ENCODE peak calls at places on chromosomes 16 and 17, in five cellular contexts. C, S, Z, V and D are unnamed samples.

GRCh38 chr17:19796457-19796856 is 48.4 kb upstream of the ALDH3A1 start:
- DNase-seq in C (peak), S (no peak), Z (no peak), V (no peak), D (no peak)

GRCh38 chr17:81127526-81128177 is 37.7 kb upstream of the PVALEF start:
- DNase-seq in C (no peak), S (no peak), Z (no peak), V (no peak), D (no peak)

GRCh38 chr16:6827272-6827671 is 505.4 kb upstream of the RBFOX1 start:
- DNase-seq in C (peak), S (no peak), Z (no peak), V (no peak), D (no peak)

GRCh38 chr17:79933863-79934652 is 94.8 kb upstream of the CBX4 start:
- DNase-seq in C (no peak), S (no peak), Z (no peak), V (peak), D (no peak)

GRCh38 chr17:18250259-18250658 is 8.3 kb downstream of the FLII start:
- DNase-seq in C (no peak), S (no peak), Z (no peak), V (no peak), D (no peak)

GRCh38 chr17:9279911-9280310 is 258.6 kb downstream of the NTN1 start:
- DNase-seq in C (no peak), S (no peak), Z (no peak), V (no peak), D (no peak)

GRCh38 chr17:65057520-65058075 is 1.1 kb upstream of the GNA13 start:
- DNase-seq in C (peak), S (no peak), Z (no peak), V (no peak), D (peak)

GRCh38 chr17:60315650-60316049 is 76.3 kb downstream of the USP32 start:
- DNase-seq in C (no peak), S (no peak), Z (no peak), V (no peak), D (no peak)

GRCh38 chr17:80210348-80211108 is 9.6 kb downstream of the SGSH start:
- DNase-seq in C (no peak), S (no peak), Z (no peak), V (no peak), D (no peak)

GRCh38 chr16:81669473-81670350 is 109.4 kb upstream of the PLCG2 start:
- DNase-seq in C (no peak), S (no peak), Z (no peak), V (no peak), D (no peak)

GRCh38 chr16:82252582-82252981 is 82.6 kb upstream of the MPHOSPH6 start:
- DNase-seq in C (no peak), S (no peak), Z (no peak), V (no peak), D (no peak)

GRCh38 chr17:17702370-17702769 is 21.1 kb downstream of the RAI1 start:
- DNase-seq in C (no peak), S (no peak), Z (no peak), V (no peak), D (no peak)

GRCh38 chr17:63431618-63431938 is 14.5 kb downstream of the CYB561 start:
- DNase-seq in C (no peak), S (no peak), Z (no peak), V (no peak), D (no peak)